ENCODE peak calls at places on chromosomes 3 and 15, in five cellular contexts. F is heart left ventricle, C is PC-3, Q is IMR-90, T is aorta. R is an unnamed sample. For H3K4me1, the result is how much of the 10 kb centered on the place peaks cover.

GRCh38 chr3:48065035-48065434 is 48.8 kb upstream of the MAP4 start:
- DNase-seq in C (peak), Q (peak), F (no peak), T (no peak), R (no peak)

GRCh38 chr3:183837390-183837789 is 12.0 kb upstream of the MAP6D1 start:
- DNase-seq in T (no peak), C (no peak), F (no peak), Q (no peak), R (no peak)

GRCh38 chr15:99324082-99324620 is 72.9 kb downstream of the LRRC28 start:
- DNase-seq in Q (peak), T (no peak), F (peak), C (peak), R (no peak)

GRCh38 chr3:72665701-72666443 is 182.4 kb downstream of the SHQ1 start:
- DNase-seq in Q (no peak), T (no peak), F (no peak), C (peak), R (peak)

GRCh38 chr3:162984752-162985151 is 1488.1 kb downstream of the OTOL1 start:
- DNase-seq in T (no peak), Q (no peak), F (no peak), C (no peak), R (no peak)

GRCh38 chr3:61562042-61562809 is 855 bp downstream of the PTPRG start:
- DNase-seq in Q (peak), F (peak), T (peak), C (no peak), R (no peak)

GRCh38 chr3:78163379-78163778 is 1123.5 kb downstream of the ROBO2 start:
- DNase-seq in F (no peak), C (no peak), Q (no peak), T (no peak), R (no peak)

GRCh38 chr3:111936191-111936841 is 42.5 kb upstream of the ABHD10 start:
- DNase-seq in C (peak), T (no peak), F (no peak), Q (peak), R (no peak)

GRCh38 chr3:159620281-159620680 is 368.4 kb upstream of the IL12A start:
- DNase-seq in F (no peak), Q (no peak), T (no peak), C (no peak), R (no peak)

GRCh38 chr15:86743283-86743903 is 663.7 kb downstream of the AGBL1 start:
- DNase-seq in C (peak), T (no peak), F (no peak), Q (no peak), R (peak)

GRCh38 chr3:65836047-65836446 is 202.7 kb downstream of the MAGI1 start:
- DNase-seq in C (no peak), T (no peak), Q (peak), F (no peak), R (no peak)

GRCh38 chr15:90230610-90231009 is 3.1 kb downstream of the CIB1 start:
- DNase-seq in C (no peak), Q (no peak), T (no peak), F (no peak), R (no peak)

GRCh38 chr15:90232941-90233700 is 620 bp downstream of the CIB1 start:
- DNase-seq in T (peak), C (peak), F (peak), Q (peak), R (peak)

GRCh38 chr15:90233701-90234518 is at the start of the genes CIB1 and GDPGP1:
- DNase-seq in C (peak), T (peak), F (peak), Q (peak), R (peak)

GRCh38 chr15:90231028-90232017 is 2.4 kb downstream of the CIB1 start:
- DNase-seq in C (peak), T (no peak), Q (no peak), F (no peak), R (no peak)

DNA sequence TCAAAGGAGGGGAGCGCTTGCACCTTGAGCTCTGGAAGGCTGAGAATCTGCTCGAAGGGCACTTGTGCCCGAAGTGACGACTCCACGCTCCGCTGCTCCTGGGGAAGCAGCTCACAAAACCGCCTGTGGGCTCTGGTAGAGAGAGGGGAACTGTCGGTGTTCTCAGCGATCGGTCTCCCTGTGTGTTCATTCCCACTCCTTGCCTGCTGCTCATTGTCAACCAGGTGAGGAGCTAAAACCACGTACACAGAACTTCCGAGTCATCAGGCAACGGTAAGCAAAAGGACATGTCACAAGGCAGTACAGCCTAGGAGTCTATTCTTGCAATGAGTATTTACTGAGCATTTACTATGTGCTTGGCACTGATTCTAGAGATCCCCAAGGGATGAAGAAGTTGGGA is 1.5 kb downstream of the CIB1 start:
- DNase-seq in Q (no peak), T (no peak), C (peak), F (no peak), R (no peak)
- H3K4me3 ChIP-seq in Q (no peak), T (no peak), C (peak), F (no peak), R (no peak)

GRCh38 chr3:51390186-51390585 is 899 bp upstream of the RBM15B start:
- DNase-seq in Q (no peak), T (peak), F (no peak), C (no peak), R (no peak)
- H3K4me1 ChIP-seq in Q (under half), T (under half), F (half or more), C (under half), R (under half)

DNA sequence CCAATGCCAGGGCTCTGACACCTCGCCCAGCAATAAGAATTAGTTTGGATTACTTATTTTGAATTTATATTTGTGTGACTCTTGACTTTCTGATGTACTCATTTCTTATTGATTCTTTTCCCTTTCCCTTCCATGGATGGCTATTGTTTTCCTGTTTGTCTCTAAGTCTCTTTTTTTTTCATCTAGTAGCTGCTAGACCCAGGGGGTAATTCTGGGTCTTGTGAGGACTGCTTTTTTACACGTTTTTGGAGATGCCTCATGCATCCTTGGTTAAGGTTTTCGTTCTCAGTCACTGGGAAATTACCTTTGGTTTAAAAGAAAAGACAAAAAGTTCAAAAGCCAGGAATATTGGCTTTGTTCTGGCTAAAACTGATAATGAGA is 70.2 kb upstream of the STRIT1 start:
- DNase-seq in T (no peak), F (no peak), Q (no peak), C (no peak), R (no peak)
- H3K4me3 ChIP-seq in T (no peak), F (no peak), Q (no peak), C (no peak), R (no peak)

DNA sequence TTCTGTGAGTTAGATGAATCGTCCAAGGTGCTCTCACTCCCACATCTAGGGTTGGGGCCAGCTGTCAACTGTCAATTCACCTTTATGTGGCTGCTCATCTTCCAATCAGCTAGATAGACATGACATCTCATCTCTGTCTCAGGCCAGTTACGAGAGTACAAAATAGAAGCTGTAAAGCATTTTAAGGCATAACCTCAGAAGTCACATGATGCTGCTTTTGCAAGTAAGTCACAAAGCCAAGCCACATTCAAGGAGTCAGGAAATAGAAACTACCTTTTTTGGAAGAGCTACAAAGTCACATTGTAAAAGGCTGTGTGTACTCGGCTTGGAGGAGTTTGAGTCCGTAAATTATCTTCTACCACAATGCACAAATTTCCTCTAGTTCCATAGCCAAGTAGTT is 5.1 kb upstream of the CCR1 start:
- DNase-seq in C (no peak), F (no peak), Q (no peak), T (no peak), R (no peak)
- H3K4me1 ChIP-seq in C (under half), F (under half), Q (under half), T (under half), R (under half)

R was measured in BE2C.